ENCODE peak calls at places on chromosomes 16 and 17, in eight cellular contexts. One of them, this sample, is unnamed.

GRCh38 chr16:2979669-2980226 is 498 bp downstream of the PKMYT1 start:
- DNase-seq in NCI-H774: no peak
- DNase-seq in HS-27A: no peak
- DNase-seq in activated T-cell treated with anti-CD3 and anti-CD28 coated beads, Interleukin-2, amount 50 U/mL, for 4 hours: no peak
- DNase-seq in heart right ventricle: no peak
- DNase-seq in GOT3: no peak
- DNase-seq in myocyte: no peak
- DNase-seq in esophagus squamous epithelium: no peak
- DNase-seq in this sample: no peak

GRCh38 chr16:57609541-57610401 is 18.7 kb upstream of the ADGRG1 start:
- DNase-seq in NCI-H774: peak; percentile 45
- DNase-seq in HS-27A: no peak
- DNase-seq in activated T-cell treated with anti-CD3 and anti-CD28 coated beads, Interleukin-2, amount 50 U/mL, for 4 hours: no peak
- DNase-seq in heart right ventricle: peak; percentile 48
- DNase-seq in GOT3: no peak
- DNase-seq in myocyte: peak; percentile 90
- DNase-seq in esophagus squamous epithelium: no peak
- DNase-seq in this sample: no peak

GRCh38 chr16:3089717-3090592 is 9.1 kb downstream of the ZSCAN10 start:
- DNase-seq in NCI-H774: peak; percentile 55
- DNase-seq in HS-27A: no peak
- DNase-seq in activated T-cell treated with anti-CD3 and anti-CD28 coated beads, Interleukin-2, amount 50 U/mL, for 4 hours: no peak
- DNase-seq in heart right ventricle: no peak
- DNase-seq in GOT3: no peak
- DNase-seq in myocyte: no peak
- DNase-seq in esophagus squamous epithelium: no peak
- DNase-seq in this sample: no peak

GRCh38 chr17:44279586-44280344 is 11.8 kb upstream of the SLC4A1 start:
- DNase-seq in NCI-H774: no peak
- DNase-seq in HS-27A: peak; percentile 29
- DNase-seq in activated T-cell treated with anti-CD3 and anti-CD28 coated beads, Interleukin-2, amount 50 U/mL, for 4 hours: no peak
- DNase-seq in heart right ventricle: peak; percentile 87
- DNase-seq in GOT3: no peak
- DNase-seq in myocyte: peak; percentile 88
- DNase-seq in esophagus squamous epithelium: no peak
- DNase-seq in this sample: peak; percentile 61

GRCh38 chr17:70588003-70588402 is 418.7 kb downstream of the KCNJ2 start:
- DNase-seq in NCI-H774: no peak
- DNase-seq in HS-27A: no peak
- DNase-seq in activated T-cell treated with anti-CD3 and anti-CD28 coated beads, Interleukin-2, amount 50 U/mL, for 4 hours: no peak
- DNase-seq in heart right ventricle: no peak
- DNase-seq in GOT3: no peak
- DNase-seq in myocyte: no peak
- DNase-seq in esophagus squamous epithelium: no peak
- DNase-seq in this sample: no peak

GRCh38 chr17:47286198-47286914 is 32.7 kb downstream of the ITGB3 start:
- DNase-seq in NCI-H774: no peak
- DNase-seq in HS-27A: no peak
- DNase-seq in activated T-cell treated with anti-CD3 and anti-CD28 coated beads, Interleukin-2, amount 50 U/mL, for 4 hours: no peak
- DNase-seq in heart right ventricle: no peak
- DNase-seq in GOT3: no peak
- DNase-seq in myocyte: peak; percentile 47
- DNase-seq in esophagus squamous epithelium: no peak
- DNase-seq in this sample: no peak

GRCh38 chr16:2842340-2843000 is 12.4 kb downstream of the ZG16B start:
- DNase-seq in NCI-H774: no peak
- DNase-seq in HS-27A: no peak
- DNase-seq in activated T-cell treated with anti-CD3 and anti-CD28 coated beads, Interleukin-2, amount 50 U/mL, for 4 hours: peak; percentile 63
- DNase-seq in heart right ventricle: peak; percentile 37
- DNase-seq in GOT3: no peak
- DNase-seq in myocyte: no peak
- DNase-seq in esophagus squamous epithelium: no peak
- DNase-seq in this sample: peak; percentile 45

GRCh38 chr16:2078691-2079090 is 30.9 kb downstream of the TSC2 start:
- DNase-seq in NCI-H774: no peak
- DNase-seq in HS-27A: no peak
- DNase-seq in activated T-cell treated with anti-CD3 and anti-CD28 coated beads, Interleukin-2, amount 50 U/mL, for 4 hours: no peak
- DNase-seq in heart right ventricle: no peak
- DNase-seq in GOT3: no peak
- DNase-seq in myocyte: no peak
- DNase-seq in esophagus squamous epithelium: no peak
- DNase-seq in this sample: no peak

GRCh38 chr16:69495821-69496220 is 69.9 kb upstream of the NFAT5 start:
- DNase-seq in NCI-H774: no peak
- DNase-seq in HS-27A: no peak
- DNase-seq in activated T-cell treated with anti-CD3 and anti-CD28 coated beads, Interleukin-2, amount 50 U/mL, for 4 hours: no peak
- DNase-seq in heart right ventricle: peak; percentile 43
- DNase-seq in GOT3: no peak
- DNase-seq in myocyte: no peak
- DNase-seq in esophagus squamous epithelium: no peak
- DNase-seq in this sample: no peak

GRCh38 chr16:27486760-27487159 is 63.0 kb downstream of the GTF3C1 start:
- DNase-seq in NCI-H774: no peak
- DNase-seq in HS-27A: no peak
- DNase-seq in activated T-cell treated with anti-CD3 and anti-CD28 coated beads, Interleukin-2, amount 50 U/mL, for 4 hours: no peak
- DNase-seq in heart right ventricle: no peak
- DNase-seq in GOT3: no peak
- DNase-seq in myocyte: no peak
- DNase-seq in esophagus squamous epithelium: no peak
- DNase-seq in this sample: no peak

GRCh38 chr17:15501282-15501681 is 33.9 kb upstream of the CDRT4 start:
- DNase-seq in NCI-H774: no peak
- DNase-seq in HS-27A: no peak
- DNase-seq in activated T-cell treated with anti-CD3 and anti-CD28 coated beads, Interleukin-2, amount 50 U/mL, for 4 hours: no peak
- DNase-seq in heart right ventricle: no peak
- DNase-seq in GOT3: no peak
- DNase-seq in myocyte: no peak
- DNase-seq in esophagus squamous epithelium: no peak
- DNase-seq in this sample: no peak

GRCh38 chr17:74147966-74148365 is 55.5 kb upstream of the RPL38 start:
- DNase-seq in NCI-H774: no peak
- DNase-seq in HS-27A: no peak
- DNase-seq in activated T-cell treated with anti-CD3 and anti-CD28 coated beads, Interleukin-2, amount 50 U/mL, for 4 hours: no peak
- DNase-seq in heart right ventricle: no peak
- DNase-seq in GOT3: no peak
- DNase-seq in myocyte: no peak
- DNase-seq in esophagus squamous epithelium: no peak
- DNase-seq in this sample: no peak

GRCh38 chr16:85554114-85554790 is 58.9 kb upstream of the GSE1 start:
- DNase-seq in NCI-H774: no peak
- DNase-seq in HS-27A: peak; percentile 84
- DNase-seq in activated T-cell treated with anti-CD3 and anti-CD28 coated beads, Interleukin-2, amount 50 U/mL, for 4 hours: peak; percentile 58
- DNase-seq in heart right ventricle: peak; percentile 82
- DNase-seq in GOT3: peak; percentile 50
- DNase-seq in myocyte: peak; percentile 77
- DNase-seq in esophagus squamous epithelium: peak; percentile 39
- DNase-seq in this sample: peak; percentile 79

GRCh38 chr17:75721463-75722011 is 278 bp downstream of the ITGB4 start:
- DNase-seq in NCI-H774: no peak
- DNase-seq in HS-27A: no peak
- DNase-seq in activated T-cell treated with anti-CD3 and anti-CD28 coated beads, Interleukin-2, amount 50 U/mL, for 4 hours: no peak
- DNase-seq in heart right ventricle: no peak
- DNase-seq in GOT3: no peak
- DNase-seq in myocyte: no peak
- DNase-seq in esophagus squamous epithelium: no peak
- DNase-seq in this sample: peak; percentile 51

GRCh38 chr17:8117980-8118768 is at the start of gene ALOXE3:
- DNase-seq in NCI-H774: no peak
- DNase-seq in HS-27A: no peak
- DNase-seq in activated T-cell treated with anti-CD3 and anti-CD28 coated beads, Interleukin-2, amount 50 U/mL, for 4 hours: peak; percentile 25
- DNase-seq in heart right ventricle: peak; percentile 28
- DNase-seq in GOT3: no peak
- DNase-seq in myocyte: peak; percentile 22
- DNase-seq in esophagus squamous epithelium: no peak
- DNase-seq in this sample: peak; percentile 37

GRCh38 chr17:2042355-2042929 is 620 bp downstream of the OVCA2 start:
- DNase-seq in NCI-H774: no peak
- DNase-seq in HS-27A: no peak
- DNase-seq in activated T-cell treated with anti-CD3 and anti-CD28 coated beads, Interleukin-2, amount 50 U/mL, for 4 hours: no peak
- DNase-seq in heart right ventricle: no peak
- DNase-seq in GOT3: no peak
- DNase-seq in myocyte: peak; percentile 66
- DNase-seq in esophagus squamous epithelium: no peak
- DNase-seq in this sample: no peak

GRCh38 chr17:71760062-71760720 is 360.6 kb upstream of the SOX9 start:
- DNase-seq in NCI-H774: no peak
- DNase-seq in HS-27A: no peak
- DNase-seq in activated T-cell treated with anti-CD3 and anti-CD28 coated beads, Interleukin-2, amount 50 U/mL, for 4 hours: no peak
- DNase-seq in heart right ventricle: no peak
- DNase-seq in GOT3: no peak
- DNase-seq in myocyte: no peak
- DNase-seq in esophagus squamous epithelium: no peak
- DNase-seq in this sample: no peak

GRCh38 chr17:63154586-63155244 is 188.7 kb downstream of the TANC2 start:
- DNase-seq in NCI-H774: no peak
- DNase-seq in HS-27A: no peak
- DNase-seq in activated T-cell treated with anti-CD3 and anti-CD28 coated beads, Interleukin-2, amount 50 U/mL, for 4 hours: no peak
- DNase-seq in heart right ventricle: no peak
- DNase-seq in GOT3: no peak
- DNase-seq in myocyte: no peak
- DNase-seq in esophagus squamous epithelium: no peak
- DNase-seq in this sample: no peak

GRCh38 chr17:60322056-60322387 is 69.9 kb downstream of the USP32 start:
- DNase-seq in NCI-H774: no peak
- DNase-seq in HS-27A: no peak
- DNase-seq in activated T-cell treated with anti-CD3 and anti-CD28 coated beads, Interleukin-2, amount 50 U/mL, for 4 hours: no peak
- DNase-seq in heart right ventricle: no peak
- DNase-seq in GOT3: no peak
- DNase-seq in myocyte: no peak
- DNase-seq in esophagus squamous epithelium: no peak
- DNase-seq in this sample: no peak

GRCh38 chr16:23523321-23523720 is 13.0 kb upstream of the GGA2 start:
- DNase-seq in NCI-H774: no peak
- DNase-seq in HS-27A: no peak
- DNase-seq in activated T-cell treated with anti-CD3 and anti-CD28 coated beads, Interleukin-2, amount 50 U/mL, for 4 hours: no peak
- DNase-seq in heart right ventricle: no peak
- DNase-seq in GOT3: no peak
- DNase-seq in myocyte: no peak
- DNase-seq in esophagus squamous epithelium: no peak
- DNase-seq in this sample: no peak

GRCh38 chr17:30093463-30094147 is 23.0 kb upstream of the NSRP1 start:
- DNase-seq in NCI-H774: peak; percentile 59
- DNase-seq in HS-27A: no peak
- DNase-seq in activated T-cell treated with anti-CD3 and anti-CD28 coated beads, Interleukin-2, amount 50 U/mL, for 4 hours: peak; percentile 17
- DNase-seq in heart right ventricle: peak; percentile 50
- DNase-seq in GOT3: no peak
- DNase-seq in myocyte: peak; percentile 78
- DNase-seq in esophagus squamous epithelium: no peak
- DNase-seq in this sample: no peak

GRCh38 chr16:58661199-58661830 is 23.3 kb downstream of the SLC38A7 start:
- DNase-seq in NCI-H774: peak; percentile 40
- DNase-seq in HS-27A: peak; percentile 59
- DNase-seq in activated T-cell treated with anti-CD3 and anti-CD28 coated beads, Interleukin-2, amount 50 U/mL, for 4 hours: no peak
- DNase-seq in heart right ventricle: peak; percentile 49
- DNase-seq in GOT3: no peak
- DNase-seq in myocyte: peak; percentile 92
- DNase-seq in esophagus squamous epithelium: no peak
- DNase-seq in this sample: peak; percentile 22

GRCh38 chr16:87278191-87279093 is 38.8 kb downstream of the C16orf95 start:
- DNase-seq in NCI-H774: no peak
- DNase-seq in HS-27A: peak; percentile 42
- DNase-seq in activated T-cell treated with anti-CD3 and anti-CD28 coated beads, Interleukin-2, amount 50 U/mL, for 4 hours: no peak
- DNase-seq in heart right ventricle: peak; percentile 72
- DNase-seq in GOT3: peak; percentile 42
- DNase-seq in myocyte: peak; percentile 79
- DNase-seq in esophagus squamous epithelium: no peak
- DNase-seq in this sample: peak; percentile 59

GRCh38 chr17:46003907-46004748 is 5.1 kb downstream of the STH start:
- DNase-seq in NCI-H774: peak; percentile 79
- DNase-seq in HS-27A: peak; percentile 7
- DNase-seq in activated T-cell treated with anti-CD3 and anti-CD28 coated beads, Interleukin-2, amount 50 U/mL, for 4 hours: no peak
- DNase-seq in heart right ventricle: peak; percentile 23
- DNase-seq in GOT3: no peak
- DNase-seq in myocyte: peak; percentile 75
- DNase-seq in esophagus squamous epithelium: no peak
- DNase-seq in this sample: peak; percentile 72

GRCh38 chr16:79599837-79600635 is 501 bp downstream of the MAF start:
- DNase-seq in NCI-H774: peak; percentile 19
- DNase-seq in HS-27A: no peak
- DNase-seq in activated T-cell treated with anti-CD3 and anti-CD28 coated beads, Interleukin-2, amount 50 U/mL, for 4 hours: peak; percentile 17
- DNase-seq in heart right ventricle: peak; percentile 42
- DNase-seq in GOT3: no peak
- DNase-seq in myocyte: peak; percentile 71
- DNase-seq in esophagus squamous epithelium: no peak
- DNase-seq in this sample: peak; percentile 30